ENCODE peak calls at places on chromosome 2, in seven cellular contexts. J is posterior vena cava, W is kidney glomerular epithelial cell, X is iPS-NIHi11, L is AG08396, O is ELR, Q is iris pigment epithelial cell. V is an unnamed sample.

GRCh38 chr2:7193457-7193856 is 276.2 kb downstream of the RNF144A start:
- DNase-seq in L (no peak), W (no peak), J (no peak), Q (no peak), X (no peak), O (no peak), V (no peak)

GRCh38 chr2:62939735-62940491 is 110.7 kb upstream of the OTX1 start:
- DNase-seq in O (peak; percentile 86), Q (peak; percentile 95), W (peak; percentile 21), L (peak; percentile 69), J (no peak), X (no peak), V (peak; percentile 71)

GRCh38 chr2:174682578-174683391 is 81.5 kb downstream of the CHRNA1 start:
- DNase-seq in O (peak; percentile 80), L (peak; percentile 94), X (peak; percentile 89), Q (peak; percentile 47), W (peak; percentile 17), J (peak; percentile 91), V (peak; percentile 63)

GRCh38 chr2:236939751-236940229 is 145.9 kb upstream of the COPS8 start:
- DNase-seq in L (no peak), X (no peak), O (no peak), Q (no peak), W (no peak), J (no peak), V (peak; percentile 34)

GRCh38 chr2:99692785-99693184 is 203.0 kb upstream of the REV1 start:
- DNase-seq in O (no peak), L (no peak), J (no peak), Q (no peak), X (peak; percentile 35), W (no peak), V (no peak)

GRCh38 chr2:157874997-157875719 is 972 bp downstream of the ACVR1 start:
- DNase-seq in W (peak; percentile 57), J (peak; percentile 83), O (peak; percentile 87), Q (peak; percentile 83), L (peak; percentile 62), X (no peak), V (peak; percentile 90)

GRCh38 chr2:204898928-204899640 is 353.8 kb downstream of the PARD3B start:
- DNase-seq in X (no peak), W (no peak), L (no peak), J (no peak), Q (no peak), O (no peak), V (peak; percentile 11)

GRCh38 chr2:74369976-74370375 is 10.1 kb downstream of the DCTN1 start:
- DNase-seq in L (no peak), O (no peak), Q (no peak), J (no peak), X (no peak), W (no peak), V (no peak)

GRCh38 chr2:94872088-94872618 is 923 bp downstream of the TEKT4 start:
- DNase-seq in X (no peak), O (no peak), Q (no peak), L (no peak), W (no peak), J (no peak), V (no peak)

GRCh38 chr2:237217995-237218621 is 132.4 kb downstream of the COPS8 start:
- DNase-seq in Q (no peak), W (peak; percentile 17), X (peak; percentile 64), L (no peak), O (no peak), J (no peak), V (no peak)

GRCh38 chr2:177758591-177759371 is 313.8 kb downstream of the PDE11A start:
- DNase-seq in J (no peak), O (peak; percentile 60), X (peak; percentile 34), L (peak; percentile 8), Q (peak; percentile 47), W (peak; percentile 76), V (peak; percentile 70)

GRCh38 chr2:142153601-142154000 is 22.8 kb upstream of the LRP1B start:
- DNase-seq in W (no peak), X (no peak), L (no peak), O (peak; percentile 25), Q (peak; percentile 42), J (no peak), V (peak; percentile 47)

GRCh38 chr2:149307014-149307413 is 23.4 kb upstream of the LYPD6 start:
- DNase-seq in J (no peak), X (no peak), Q (no peak), W (no peak), L (no peak), O (no peak), V (no peak)

GRCh38 chr2:128287780-128288735 is 30.6 kb downstream of the HS6ST1 start:
- DNase-seq in O (no peak), Q (no peak), L (no peak), J (no peak), X (no peak), W (no peak), V (no peak)

GRCh38 chr2:236045264-236046235 is 122.6 kb downstream of the GBX2 start:
- DNase-seq in J (no peak), Q (peak; percentile 4), X (no peak), L (no peak), O (peak; percentile 16), W (no peak), V (no peak)

GRCh38 chr2:205133544-205133943 is 548.8 kb upstream of the NRP2 start:
- DNase-seq in J (no peak), X (no peak), L (no peak), W (no peak), Q (no peak), O (no peak), V (peak; percentile 26)

GRCh38 chr2:26462511-26463251 is 15.2 kb downstream of the OTOF start:
- DNase-seq in L (peak; percentile 84), X (peak; percentile 78), W (peak; percentile 28), O (peak; percentile 68), Q (peak; percentile 76), J (peak; percentile 90), V (peak; percentile 77)

GRCh38 chr2:215705771-215706261 is 269.9 kb upstream of the FN1 start:
- DNase-seq in L (no peak), W (no peak), O (no peak), X (no peak), J (no peak), Q (no peak), V (peak; percentile 75)

GRCh38 chr2:213640742-213641425 is 356.6 kb downstream of the SPAG16 start:
- DNase-seq in W (no peak), J (no peak), L (no peak), Q (no peak), X (no peak), O (no peak), V (no peak)

GRCh38 chr2:19642501-19642900 is 259.3 kb downstream of the TTC32 start:
- DNase-seq in Q (no peak), J (no peak), O (no peak), X (no peak), W (no peak), L (no peak), V (no peak)

GRCh38 chr2:124640221-124640750 is 615.2 kb downstream of the CNTNAP5 start:
- DNase-seq in W (no peak), L (no peak), Q (no peak), J (no peak), X (no peak), O (no peak), V (no peak)

GRCh38 chr2:79437416-79438281 is 75.2 kb upstream of the CTNNA2 start:
- DNase-seq in W (no peak), J (no peak), X (peak; percentile 14), L (no peak), O (peak; percentile 1), Q (peak; percentile 0), V (peak; percentile 21)

V was measured in fibroblast of lung.